ENCODE peak calls at places on chromosomes 1 and 21, in seven cellular contexts. D is fibroblast of lung, S is progenitor cell of endocrine pancreas, L is HFFc6, N is PC-3, I is SK-N-SH, Z is GM12865. J is an unnamed sample.

GRCh38 chr1:175191654-175192053 is 922 bp downstream of the KIAA0040 start:
- DNase-seq in D (no peak), S (no peak), L (no peak), N (no peak), I (no peak), Z (peak; percentile 54), J (peak; percentile 11)

GRCh38 chr1:97412155-97412554 is 508.7 kb downstream of the DPYD start:
- DNase-seq in D (peak; percentile 59), S (no peak), L (peak; percentile 19), N (no peak), I (no peak), Z (no peak), J (no peak)

GRCh38 chr1:28173151-28173979 is 3.1 kb downstream of the PTAFR start:
- DNase-seq in D (peak; percentile 18), S (no peak), L (no peak), N (no peak), I (no peak), Z (no peak), J (no peak)

GRCh38 chr1:44947060-44947773 is 39.2 kb downstream of the EIF2B3 start:
- DNase-seq in D (peak; percentile 88), S (no peak), L (peak; percentile 62), N (no peak), I (peak; percentile 70), Z (no peak), J (no peak)

GRCh38 chr21:41506526-41507520 is 1.1 kb downstream of the TMPRSS2 start:
- DNase-seq in D (peak; percentile 3), S (peak; percentile 23), L (no peak), N (peak; percentile 51), I (no peak), Z (no peak), J (no peak)

GRCh38 chr1:57711326-57711725 is 287.5 kb upstream of the DAB1 start:
- DNase-seq in D (no peak), S (no peak), L (no peak), N (no peak), I (no peak), Z (no peak), J (no peak)

GRCh38 chr1:201262963-201263608 is 20.2 kb upstream of the PKP1 start:
- DNase-seq in D (no peak), S (no peak), L (no peak), N (no peak), I (peak; percentile 39), Z (no peak), J (no peak)

GRCh38 chr1:109906160-109906838 is 4.3 kb upstream of the CSF1 start:
- DNase-seq in D (no peak), S (no peak), L (no peak), N (no peak), I (no peak), Z (peak; percentile 82), J (peak; percentile 34)

GRCh38 chr1:33636209-33636608 is 163.8 kb downstream of the ZSCAN20 start:
- DNase-seq in D (no peak), S (no peak), L (no peak), N (no peak), I (no peak), Z (no peak), J (no peak)

GRCh38 chr1:33634143-33634542 is 161.7 kb downstream of the ZSCAN20 start:
- DNase-seq in D (no peak), S (no peak), L (no peak), N (no peak), I (no peak), Z (no peak), J (no peak)

GRCh38 chr1:33633019-33633801 is 160.8 kb downstream of the ZSCAN20 start:
- DNase-seq in D (peak; percentile 73), S (peak; percentile 91), L (peak; percentile 75), N (peak; percentile 88), I (peak; percentile 88), Z (peak; percentile 88), J (peak; percentile 77)

GRCh38 chr1:33635336-33636012 is 163.0 kb downstream of the ZSCAN20 start:
- DNase-seq in D (no peak), S (no peak), L (no peak), N (no peak), I (no peak), Z (no peak), J (no peak)

DNA sequence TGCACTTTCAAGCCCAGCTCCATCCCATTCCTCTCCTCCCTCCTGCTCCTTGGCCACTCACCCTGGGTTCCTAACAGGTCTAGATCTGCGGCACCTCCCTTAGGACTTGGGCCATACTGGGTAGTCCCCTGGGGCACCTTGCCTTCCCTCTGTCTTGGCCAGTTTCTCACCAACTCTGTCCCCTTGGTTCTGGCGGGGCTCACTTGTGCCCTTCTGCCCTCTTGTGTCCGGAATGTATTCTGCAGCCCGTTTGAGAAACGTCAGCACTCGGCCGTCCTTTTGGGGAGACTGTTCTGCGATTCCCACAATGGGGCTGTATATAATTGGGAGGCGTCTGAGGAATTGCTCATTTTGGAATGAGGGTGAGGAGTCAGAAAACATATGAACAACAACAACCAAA is 162.4 kb downstream of the ZSCAN20 start:
- DNase-seq in D (peak; percentile 15), S (peak; percentile 31), L (peak; percentile 11), N (peak; percentile 47), I (peak; percentile 41), Z (peak; percentile 41), J (no peak)
- TF ChIP-seq CTCF in D (peak; percentile 57), S (peak; percentile 70), L (peak; percentile 76), N (peak; percentile 72), I (peak; percentile 52), Z (peak; percentile 66), J (peak; percentile 23)

GRCh38 chr1:247332901-247333361 is 1.3 kb upstream of the ZNF496 start:
- DNase-seq in D (peak; percentile 59), S (no peak), L (peak; percentile 13), N (peak; percentile 50), I (no peak), Z (no peak), J (no peak)

GRCh38 chr1:247332215-247332900 is 691 bp upstream of the ZNF496 start:
- DNase-seq in D (peak; percentile 48), S (peak; percentile 37), L (no peak), N (peak; percentile 72), I (peak; percentile 83), Z (peak; percentile 79), J (peak; percentile 32)

GRCh38 chr1:247331172-247331525 is 518 bp downstream of the ZNF496 start:
- DNase-seq in D (peak; percentile 80), S (peak; percentile 62), L (peak; percentile 74), N (peak; percentile 92), I (peak; percentile 91), Z (peak; percentile 79), J (peak; percentile 35)

GRCh38 chr1:247330548-247331171 is 1.0 kb downstream of the ZNF496 start:
- DNase-seq in D (no peak), S (no peak), L (no peak), N (no peak), I (peak; percentile 51), Z (no peak), J (no peak)

DNA sequence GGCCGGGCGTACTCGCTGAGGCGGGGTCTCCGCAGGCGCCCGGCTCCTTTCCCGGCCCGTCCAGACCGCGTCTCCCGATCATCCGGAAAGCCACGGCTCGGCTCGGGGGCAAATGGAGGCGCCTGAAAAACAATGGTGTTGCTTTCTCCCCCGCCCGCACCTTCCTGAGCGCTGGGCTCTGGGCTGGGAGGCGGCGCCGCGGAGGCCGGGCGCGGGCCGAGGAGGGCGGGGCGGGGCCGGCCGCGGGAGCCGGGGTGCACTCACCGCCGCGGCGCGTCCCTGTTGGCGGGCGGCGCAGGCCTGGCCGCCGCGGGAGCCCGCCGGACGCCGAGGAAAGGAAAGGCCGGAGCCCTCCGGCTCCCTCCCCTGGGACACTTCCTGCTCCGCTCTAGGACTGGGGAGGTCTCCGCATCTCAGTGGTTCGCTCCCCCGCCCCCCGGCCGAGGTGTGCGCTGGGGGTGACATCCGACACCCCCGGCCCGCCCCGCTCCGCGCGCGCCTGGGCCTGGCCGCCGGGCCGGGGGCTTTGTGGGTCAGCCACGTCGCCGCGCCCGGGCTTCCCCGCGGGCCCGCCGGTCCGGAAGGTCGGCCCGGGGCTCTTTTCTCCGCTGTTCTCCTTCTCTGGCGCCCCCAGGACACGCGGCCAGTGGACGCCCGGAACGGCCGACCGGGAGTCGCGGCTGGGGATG is at the start of gene ZNF496:
- DNase-seq in D (peak; percentile 89), S (peak; percentile 76), L (peak; percentile 71), N (peak; percentile 98), I (peak; percentile 97), Z (peak; percentile 90), J (peak; percentile 55)
- TF ChIP-seq CTCF in D (no peak), S (peak; percentile 25), L (no peak), N (no peak), I (no peak), Z (no peak), J (no peak)

GRCh38 chr1:211519602-211520001 is 27.6 kb upstream of the RD3 start:
- DNase-seq in D (no peak), S (no peak), L (no peak), N (no peak), I (no peak), Z (no peak), J (no peak)

GRCh38 chr1:211522804-211523203 is 30.8 kb upstream of the RD3 start:
- DNase-seq in D (no peak), S (no peak), L (no peak), N (no peak), I (no peak), Z (no peak), J (no peak)

GRCh38 chr1:211518330-211519289 is 26.6 kb upstream of the RD3 start:
- DNase-seq in D (no peak), S (no peak), L (no peak), N (no peak), I (no peak), Z (peak; percentile 81), J (no peak)

GRCh38 chr1:211521102-211521815 is 29.3 kb upstream of the RD3 start:
- DNase-seq in D (no peak), S (no peak), L (no peak), N (no peak), I (no peak), Z (no peak), J (no peak)

DNA sequence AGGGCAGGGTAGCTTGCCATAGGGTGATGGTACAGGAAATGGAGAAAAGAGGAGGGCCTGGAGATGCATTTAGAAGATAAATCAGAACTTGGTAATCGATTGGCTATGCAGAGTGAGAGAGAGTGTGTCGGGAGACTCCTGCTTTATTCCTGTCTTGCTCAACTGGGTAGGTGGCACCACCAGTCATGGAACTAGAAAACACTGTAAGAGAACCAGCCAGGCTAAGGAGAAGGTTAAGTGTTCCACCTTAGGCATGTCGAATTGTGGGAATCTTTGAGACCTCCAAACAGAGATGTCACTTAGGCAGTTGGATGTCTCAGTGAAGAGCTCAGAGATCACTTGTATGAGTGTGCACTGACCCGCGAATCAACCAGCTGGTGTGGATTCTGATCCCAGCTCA is 28.7 kb upstream of the RD3 start:
- DNase-seq in D (peak; percentile 30), S (no peak), L (peak; percentile 8), N (no peak), I (no peak), Z (no peak), J (no peak)
- TF ChIP-seq CTCF in D (peak; percentile 25), S (no peak), L (peak; percentile 54), N (peak; percentile 45), I (no peak), Z (no peak), J (no peak)

GRCh38 chr1:156582388-156583022 is 3.0 kb downstream of the TTC24 start:
- DNase-seq in D (no peak), S (no peak), L (no peak), N (no peak), I (no peak), Z (peak; percentile 16), J (no peak)

GRCh38 chr1:156586892-156587477 is 4.6 kb upstream of the NAXE start:
- DNase-seq in D (no peak), S (no peak), L (no peak), N (no peak), I (no peak), Z (no peak), J (no peak)

GRCh38 chr1:156586323-156586722 is 5.3 kb upstream of the NAXE start:
- DNase-seq in D (no peak), S (no peak), L (no peak), N (no peak), I (no peak), Z (no peak), J (no peak)

GRCh38 chr1:156583821-156584622 is 4.5 kb downstream of the TTC24 start:
- DNase-seq in D (peak; percentile 72), S (peak; percentile 55), L (peak; percentile 67), N (peak; percentile 95), I (peak; percentile 78), Z (peak; percentile 93), J (peak; percentile 65)

GRCh38 chr1:156584813-156585212 is 5.3 kb downstream of the TTC24 start:
- DNase-seq in D (no peak), S (peak; percentile 36), L (no peak), N (peak; percentile 38), I (peak; percentile 65), Z (peak; percentile 40), J (no peak)
- TF ChIP-seq CTCF in D (no peak), S (peak; percentile 69), L (no peak), N (peak; percentile 68), I (peak; percentile 43), Z (peak; percentile 56), J (no peak)